ENCODE peak calls at places on chromosomes 2 and 18, in seven cellular contexts. T is CD8-positive, alpha-beta T cell; X is tibial artery; K is fibroblast of mammary gland; N is NCI-H345; F is stimulated activated CD8-positive, alpha-beta memory T cell treated with anti-CD3 and anti-CD28 coated beads, Interleukin-12 subunit alpha, Interleukin-12 subunit beta, amount 100 ng/mL, for 1 hour; U is GM03348. Y is an unnamed sample.
A peak's percentile ranks its signal among the peaks of the same experiment; 100 is the strongest.

GRCh38 chr2:96148410-96149217 is 3.4 kb upstream of the DUSP2 start:
- DNase-seq in T (peak; percentile 100), X (peak; percentile 42), K (peak; percentile 89), N (no peak), F (peak; percentile 96), U (peak; percentile 77), Y (peak; percentile 40)

GRCh38 chr2:201854841-201855240 is 48.5 kb downstream of the CDK15 start:
- DNase-seq in T (no peak), X (no peak), K (peak; percentile 73), N (no peak), F (no peak), U (peak; percentile 33), Y (no peak)

GRCh38 chr2:238942941-238943715 is 95.2 kb downstream of the TWIST2 start:
- DNase-seq in T (no peak), X (no peak), K (peak; percentile 80), N (no peak), F (no peak), U (peak; percentile 44), Y (no peak)

GRCh38 chr2:85037622-85038021 is 66.7 kb downstream of the KCMF1 start:
- DNase-seq in T (no peak), X (no peak), K (no peak), N (no peak), F (no peak), U (no peak), Y (no peak)

GRCh38 chr2:120879401-120880295 is 144.0 kb downstream of the GLI2 start:
- DNase-seq in T (no peak), X (no peak), K (no peak), N (peak; percentile 37), F (no peak), U (peak; percentile 54), Y (no peak)

GRCh38 chr18:45625596-45625995 is 10.3 kb downstream of the SLC14A2 start:
- DNase-seq in T (no peak), X (no peak), K (no peak), N (no peak), F (no peak), U (no peak), Y (no peak)

GRCh38 chr2:42964444-42965081 is 172.2 kb upstream of the HAAO start:
- DNase-seq in T (no peak), X (peak; percentile 91), K (peak; percentile 97), N (no peak), F (no peak), U (peak; percentile 94), Y (peak; percentile 77)

GRCh38 chr18:54284535-54284934 is 15.2 kb downstream of the POLI start:
- DNase-seq in T (no peak), X (no peak), K (no peak), N (no peak), F (no peak), U (no peak), Y (no peak)

GRCh38 chr2:160068906-160069305 is 6.5 kb upstream of the PLA2R1 start:
- DNase-seq in T (no peak), X (no peak), K (no peak), N (no peak), F (no peak), U (no peak), Y (no peak)

GRCh38 chr18:10530852-10531251 is 5.0 kb downstream of the NAPG start:
- DNase-seq in T (no peak), X (no peak), K (peak; percentile 26), N (no peak), F (no peak), U (no peak), Y (no peak)

GRCh38 chr2:173028671-173029070 is 47.0 kb upstream of the MAP3K20 start:
- DNase-seq in T (no peak), X (no peak), K (peak; percentile 29), N (no peak), F (no peak), U (peak; percentile 13), Y (no peak)

GRCh38 chr2:9287400-9288059 is 80.9 kb downstream of the ASAP2 start:
- DNase-seq in T (no peak), X (no peak), K (peak; percentile 99), N (no peak), F (no peak), U (peak; percentile 93), Y (no peak)

GRCh38 chr18:11757084-11757590 is 68.1 kb downstream of the GNAL start:
- DNase-seq in T (no peak), X (no peak), K (no peak), N (no peak), F (no peak), U (no peak), Y (no peak)

GRCh38 chr2:62178741-62179271 is 17.1 kb upstream of the B3GNT2 start:
- DNase-seq in T (no peak), X (peak; percentile 40), K (peak; percentile 42), N (no peak), F (no peak), U (peak; percentile 36), Y (no peak)

GRCh38 chr2:6828299-6828584 is 37.5 kb downstream of the CMPK2 start:
- DNase-seq in T (no peak), X (no peak), K (peak; percentile 68), N (peak; percentile 20), F (no peak), U (peak; percentile 51), Y (no peak)

GRCh38 chr2:212894026-212894425 is 257.4 kb downstream of the IKZF2 start:
- DNase-seq in T (no peak), X (no peak), K (no peak), N (no peak), F (no peak), U (no peak), Y (no peak)

GRCh38 chr18:55427951-55428350 is 160.0 kb downstream of the TCF4 start:
- DNase-seq in T (no peak), X (no peak), K (peak; percentile 49), N (no peak), F (no peak), U (no peak), Y (no peak)

GRCh38 chr18:37533647-37534565 is 31.7 kb downstream of the CELF4 start:
- DNase-seq in T (no peak), X (no peak), K (no peak), N (no peak), F (no peak), U (no peak), Y (no peak)

GRCh38 chr2:64283641-64284371 is 139.6 kb upstream of the PELI1 start:
- DNase-seq in T (no peak), X (no peak), K (peak; percentile 48), N (no peak), F (no peak), U (peak; percentile 72), Y (no peak)

GRCh38 chr2:202038471-202039277 is 5.0 kb downstream of the FZD7 start:
- DNase-seq in T (no peak), X (no peak), K (peak; percentile 38), N (no peak), F (no peak), U (peak; percentile 36), Y (peak; percentile 25)

GRCh38 chr2:101638156-101638809 is 59.2 kb upstream of the MAP4K4 start:
- DNase-seq in T (no peak), X (no peak), K (no peak), N (no peak), F (no peak), U (no peak), Y (no peak)

GRCh38 chr2:220811952-220812570 is 760.0 kb downstream of the EPHA4 start:
- DNase-seq in T (no peak), X (no peak), K (peak; percentile 8), N (no peak), F (no peak), U (no peak), Y (no peak)

GRCh38 chr2:113219889-113220641 is 46.3 kb downstream of the PSD4 start:
- DNase-seq in T (no peak), X (peak; percentile 73), K (peak; percentile 67), N (peak; percentile 30), F (no peak), U (peak; percentile 55), Y (peak; percentile 51)

GRCh38 chr2:167157523-167157922 is 269.2 kb downstream of the XIRP2 start:
- DNase-seq in T (no peak), X (no peak), K (no peak), N (no peak), F (no peak), U (peak; percentile 5), Y (no peak)

GRCh38 chr2:10796703-10797102 is 15.9 kb downstream of the PDIA6 start:
- DNase-seq in T (no peak), X (no peak), K (no peak), N (no peak), F (no peak), U (no peak), Y (no peak)

GRCh38 chr2:5932556-5933469 is 240.6 kb downstream of the SOX11 start:
- DNase-seq in T (no peak), X (no peak), K (no peak), N (peak; percentile 57), F (no peak), U (no peak), Y (peak; percentile 62)

GRCh38 chr2:144519934-144520717 is at the start of gene ZEB2:
- DNase-seq in T (peak; percentile 56), X (peak; percentile 81), K (peak; percentile 96), N (no peak), F (no peak), U (peak; percentile 64), Y (peak; percentile 54)

GRCh38 chr2:127864877-127865276 is 6.9 kb upstream of the POLR2D start:
- DNase-seq in T (no peak), X (no peak), K (peak; percentile 49), N (no peak), F (no peak), U (no peak), Y (no peak)

GRCh38 chr2:208407667-208408066 is 1.1 kb downstream of the PTH2R start:
- DNase-seq in T (no peak), X (no peak), K (peak; percentile 22), N (peak; percentile 81), F (no peak), U (peak; percentile 24), Y (no peak)